ENCODE peak calls at places on chromosomes 13 and 19, in ten cellular contexts. One of them, this sample, is unnamed.
A peak's percentile ranks its signal among the peaks of the same experiment; 100 is the strongest.

GRCh38 chr19:13044160-13044853 is 49.0 kb downstream of the NFIX start:
- DNase-seq in ELF-1: no peak
- DNase-seq in HFF-Myc: no peak
- DNase-seq in nephron progenitor cell: no peak
- DNase-seq in AG10803: no peak
- DNase-seq in fibroblast of the conjunctiva: no peak
- DNase-seq in activated CD4-positive, alpha-beta T cell treated with anti-CD3 and anti-CD28 coated beads for 4 hours: peak; percentile 15
- DNase-seq in fibroblast of lung: no peak
- DNase-seq in NCI-H446 treated with DMSO at 0.1 percent for 48 hours: no peak
- DNase-seq in transverse colon: no peak
- DNase-seq in this sample: no peak

GRCh38 chr13:28569886-28570285 is 75.0 kb upstream of the FLT1 start:
- DNase-seq in NCI-H446 treated with DMSO at 0.1 percent for 48 hours: no peak
- DNase-seq in AG10803: no peak
- DNase-seq in HFF-Myc: no peak
- DNase-seq in transverse colon: no peak
- DNase-seq in nephron progenitor cell: no peak
- DNase-seq in fibroblast of lung: no peak
- DNase-seq in ELF-1: peak; percentile 33
- DNase-seq in fibroblast of the conjunctiva: no peak
- DNase-seq in activated CD4-positive, alpha-beta T cell treated with anti-CD3 and anti-CD28 coated beads for 4 hours: no peak
- DNase-seq in this sample: no peak

GRCh38 chr19:41921280-41922219 is 6.7 kb downstream of the ERFL start:
- DNase-seq in AG10803: no peak
- DNase-seq in nephron progenitor cell: no peak
- DNase-seq in HFF-Myc: no peak
- DNase-seq in NCI-H446 treated with DMSO at 0.1 percent for 48 hours: no peak
- DNase-seq in fibroblast of the conjunctiva: no peak
- DNase-seq in activated CD4-positive, alpha-beta T cell treated with anti-CD3 and anti-CD28 coated beads for 4 hours: no peak
- DNase-seq in ELF-1: no peak
- DNase-seq in transverse colon: no peak
- DNase-seq in fibroblast of lung: no peak
- DNase-seq in this sample: no peak

GRCh38 chr19:45577111-45577905 is 7.3 kb downstream of the OPA3 start:
- DNase-seq in transverse colon: peak; percentile 60
- DNase-seq in nephron progenitor cell: no peak
- DNase-seq in NCI-H446 treated with DMSO at 0.1 percent for 48 hours: no peak
- DNase-seq in AG10803: peak; percentile 83
- DNase-seq in activated CD4-positive, alpha-beta T cell treated with anti-CD3 and anti-CD28 coated beads for 4 hours: no peak
- DNase-seq in HFF-Myc: no peak
- DNase-seq in ELF-1: peak; percentile 81
- DNase-seq in fibroblast of the conjunctiva: peak; percentile 58
- DNase-seq in fibroblast of lung: peak; percentile 86
- DNase-seq in this sample: peak; percentile 88

GRCh38 chr13:100280681-100281080 is 191.8 kb downstream of the PCCA start:
- DNase-seq in fibroblast of lung: no peak
- DNase-seq in AG10803: peak; percentile 9
- DNase-seq in transverse colon: no peak
- DNase-seq in fibroblast of the conjunctiva: no peak
- DNase-seq in HFF-Myc: no peak
- DNase-seq in activated CD4-positive, alpha-beta T cell treated with anti-CD3 and anti-CD28 coated beads for 4 hours: no peak
- DNase-seq in NCI-H446 treated with DMSO at 0.1 percent for 48 hours: no peak
- DNase-seq in nephron progenitor cell: no peak
- DNase-seq in ELF-1: no peak
- DNase-seq in this sample: no peak

GRCh38 chr13:29597246-29597645 is 1.8 kb upstream of the SLC7A1 start:
- DNase-seq in HFF-Myc: no peak
- DNase-seq in NCI-H446 treated with DMSO at 0.1 percent for 48 hours: no peak
- DNase-seq in ELF-1: no peak
- DNase-seq in nephron progenitor cell: no peak
- DNase-seq in fibroblast of the conjunctiva: no peak
- DNase-seq in fibroblast of lung: no peak
- DNase-seq in activated CD4-positive, alpha-beta T cell treated with anti-CD3 and anti-CD28 coated beads for 4 hours: no peak
- DNase-seq in AG10803: no peak
- DNase-seq in transverse colon: no peak
- DNase-seq in this sample: no peak

GRCh38 chr19:51882518-51882917 is 5.2 kb downstream of the ZNF577 start:
- DNase-seq in ELF-1: no peak
- DNase-seq in transverse colon: no peak
- DNase-seq in AG10803: no peak
- DNase-seq in NCI-H446 treated with DMSO at 0.1 percent for 48 hours: no peak
- DNase-seq in HFF-Myc: no peak
- DNase-seq in fibroblast of the conjunctiva: no peak
- DNase-seq in activated CD4-positive, alpha-beta T cell treated with anti-CD3 and anti-CD28 coated beads for 4 hours: no peak
- DNase-seq in nephron progenitor cell: no peak
- DNase-seq in fibroblast of lung: no peak
- DNase-seq in this sample: no peak

GRCh38 chr13:45292176-45292575 is 48.8 kb downstream of the TPT1 start:
- DNase-seq in nephron progenitor cell: no peak
- DNase-seq in activated CD4-positive, alpha-beta T cell treated with anti-CD3 and anti-CD28 coated beads for 4 hours: no peak
- DNase-seq in fibroblast of lung: no peak
- DNase-seq in transverse colon: no peak
- DNase-seq in NCI-H446 treated with DMSO at 0.1 percent for 48 hours: no peak
- DNase-seq in ELF-1: no peak
- DNase-seq in fibroblast of the conjunctiva: no peak
- DNase-seq in HFF-Myc: no peak
- DNase-seq in AG10803: peak; percentile 35
- DNase-seq in this sample: peak; percentile 15

GRCh38 chr13:36418022-36418805 is 14.1 kb upstream of the CCNA1 start:
- DNase-seq in NCI-H446 treated with DMSO at 0.1 percent for 48 hours: no peak
- DNase-seq in HFF-Myc: peak; percentile 22
- DNase-seq in activated CD4-positive, alpha-beta T cell treated with anti-CD3 and anti-CD28 coated beads for 4 hours: no peak
- DNase-seq in transverse colon: no peak
- DNase-seq in ELF-1: peak; percentile 25
- DNase-seq in nephron progenitor cell: no peak
- DNase-seq in fibroblast of the conjunctiva: peak; percentile 28
- DNase-seq in AG10803: peak; percentile 17
- DNase-seq in fibroblast of lung: peak; percentile 77
- DNase-seq in this sample: no peak

GRCh38 chr13:73341748-73342147 is 282.9 kb downstream of the KLF5 start:
- DNase-seq in transverse colon: no peak
- DNase-seq in NCI-H446 treated with DMSO at 0.1 percent for 48 hours: no peak
- DNase-seq in HFF-Myc: no peak
- DNase-seq in fibroblast of lung: no peak
- DNase-seq in ELF-1: no peak
- DNase-seq in AG10803: peak; percentile 73
- DNase-seq in activated CD4-positive, alpha-beta T cell treated with anti-CD3 and anti-CD28 coated beads for 4 hours: no peak
- DNase-seq in nephron progenitor cell: peak; percentile 3
- DNase-seq in fibroblast of the conjunctiva: no peak
- DNase-seq in this sample: peak; percentile 62

GRCh38 chr19:4051175-4052101 is 15.3 kb downstream of the ZBTB7A start:
- DNase-seq in fibroblast of lung: peak; percentile 68
- DNase-seq in AG10803: peak; percentile 66
- DNase-seq in transverse colon: peak; percentile 62
- DNase-seq in HFF-Myc: no peak
- DNase-seq in ELF-1: no peak
- DNase-seq in fibroblast of the conjunctiva: no peak
- DNase-seq in NCI-H446 treated with DMSO at 0.1 percent for 48 hours: no peak
- DNase-seq in activated CD4-positive, alpha-beta T cell treated with anti-CD3 and anti-CD28 coated beads for 4 hours: no peak
- DNase-seq in nephron progenitor cell: no peak
- DNase-seq in this sample: no peak

GRCh38 chr13:79781829-79782540 is 301.0 kb downstream of the NDFIP2 start:
- DNase-seq in NCI-H446 treated with DMSO at 0.1 percent for 48 hours: no peak
- DNase-seq in ELF-1: no peak
- DNase-seq in transverse colon: no peak
- DNase-seq in fibroblast of lung: no peak
- DNase-seq in HFF-Myc: no peak
- DNase-seq in nephron progenitor cell: no peak
- DNase-seq in AG10803: no peak
- DNase-seq in fibroblast of the conjunctiva: no peak
- DNase-seq in activated CD4-positive, alpha-beta T cell treated with anti-CD3 and anti-CD28 coated beads for 4 hours: no peak
- DNase-seq in this sample: no peak